ENCODE peak calls at places on chromosomes 12 and 14, in ten cellular contexts. H is astrocyte of the spinal cord, L is dorsolateral prefrontal cortex, W is lower leg skin, Q is A673, C is fibroblast of pulmonary artery, V is lower lobe of right lung, R is fibroblast of lung, A is ovary, X is heart left ventricle. G is an unnamed sample.

GRCh38 chr14:23894687-23895419 is 58.7 kb upstream of the DHRS4 start:
- DNase-seq in H (no peak), L (no peak), W (no peak), Q (no peak), C (no peak), V (no peak), R (no peak), A (no peak), X (no peak), G (no peak)

GRCh38 chr12:132185698-132186097 is 41.4 kb downstream of the NOC4L start:
- DNase-seq in H (no peak), L (no peak), W (no peak), Q (no peak), C (no peak), V (no peak), R (no peak), A (no peak), X (peak), G (no peak)

GRCh38 chr12:851913-852312 is 97.6 kb downstream of the RAD52 start:
- DNase-seq in H (peak), L (no peak), W (no peak), Q (peak), C (peak), V (no peak), R (peak), A (no peak), X (no peak), G (no peak)

GRCh38 chr14:80477388-80478160 is 266.3 kb upstream of the DIO2 start:
- DNase-seq in H (no peak), L (no peak), W (no peak), Q (no peak), C (peak), V (no peak), R (peak), A (no peak), X (no peak), G (no peak)

GRCh38 chr12:108722992-108723766 is 8.1 kb downstream of the CORO1C start:
- DNase-seq in H (peak), L (no peak), W (peak), Q (peak), C (peak), V (no peak), R (peak), A (no peak), X (no peak), G (peak)

GRCh38 chr12:45685680-45686079 is 43.8 kb upstream of the ARID2 start:
- DNase-seq in H (no peak), L (no peak), W (no peak), Q (no peak), C (no peak), V (no peak), R (no peak), A (no peak), X (no peak), G (no peak)

GRCh38 chr12:51085757-51086156 is 2.4 kb upstream of the CSRNP2 start:
- DNase-seq in H (no peak), L (no peak), W (no peak), Q (no peak), C (no peak), V (no peak), R (no peak), A (no peak), X (no peak), G (no peak)

GRCh38 chr12:29234965-29235364 is 85.9 kb downstream of the FAR2 start:
- DNase-seq in H (peak), L (no peak), W (no peak), Q (peak), C (peak), V (no peak), R (peak), A (no peak), X (no peak), G (no peak)

GRCh38 chr12:50283230-50283923 is at the start of gene LIMA1:
- DNase-seq in H (peak), L (peak), W (peak), Q (peak), C (peak), V (peak), R (peak), A (peak), X (peak), G (peak)

GRCh38 chr12:63149884-63150254 is 1.1 kb downstream of the AVPR1A start:
- DNase-seq in H (no peak), L (no peak), W (no peak), Q (no peak), C (no peak), V (no peak), R (no peak), A (no peak), X (peak), G (no peak)

GRCh38 chr12:63154560-63154959 is 3.6 kb upstream of the AVPR1A start:
- DNase-seq in H (no peak), L (no peak), W (no peak), Q (no peak), C (no peak), V (no peak), R (no peak), A (no peak), X (no peak), G (no peak)

GRCh38 chr12:63151061-63151897 is at the start of gene AVPR1A:
- DNase-seq in H (peak), L (no peak), W (peak), Q (peak), C (no peak), V (no peak), R (no peak), A (no peak), X (no peak), G (no peak)

GRCh38 chr12:63151898-63152700 is 1.1 kb upstream of the AVPR1A start:
- DNase-seq in H (peak), L (no peak), W (peak), Q (peak), C (peak), V (no peak), R (peak), A (peak), X (peak), G (peak)

GRCh38 chr12:63150255-63151060 is 543 bp downstream of the AVPR1A start:
- DNase-seq in H (peak), L (no peak), W (no peak), Q (peak), C (no peak), V (peak), R (no peak), A (peak), X (peak), G (no peak)
- H3K4me3 ChIP-seq in H (peak), L (peak), W (peak), Q (peak), C (no peak), V (peak), R (no peak), A (peak), X (peak), G (no peak)

DNA sequence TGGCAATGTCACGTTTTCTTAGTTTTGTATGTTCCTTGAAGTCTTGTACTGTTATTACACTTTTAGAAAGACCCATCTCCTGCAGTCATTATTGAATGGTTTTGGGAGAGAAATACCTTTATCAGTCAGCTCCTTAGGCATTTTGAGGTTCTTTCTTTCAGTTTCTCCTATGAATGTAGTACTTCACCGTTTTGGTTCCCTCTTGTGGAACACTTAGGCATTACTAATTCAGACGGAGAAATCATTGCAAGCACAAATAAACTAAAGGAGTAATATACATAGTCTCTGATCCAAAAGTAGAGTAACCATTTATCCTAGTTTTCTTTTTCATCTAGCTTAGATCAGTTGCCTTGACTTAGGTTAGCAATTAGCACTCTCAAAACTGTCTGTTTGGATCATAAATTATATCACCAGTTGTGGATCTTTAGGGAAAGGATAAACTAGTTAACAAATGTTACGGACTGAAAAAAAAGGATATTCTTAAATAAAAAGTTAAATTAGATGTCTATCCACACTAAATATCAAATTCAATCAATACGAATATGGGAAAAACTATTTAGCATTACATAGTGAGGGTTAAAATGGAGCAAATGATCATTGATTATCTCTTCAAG is 1538.3 kb upstream of the SEL1L start:
- DNase-seq in H (no peak), L (no peak), W (no peak), Q (peak), C (no peak), V (no peak), R (no peak), A (no peak), X (no peak), G (peak)
- TF ChIP-seq CTCF in H (peak), L (no peak), W (no peak), Q (peak), C (no peak), V (peak), R (peak), A (no peak), X (no peak), G (no peak)

GRCh38 chr12:48788852-48789775 is at the start of gene ADCY6:
- DNase-seq in H (peak), L (peak), W (peak), Q (peak), C (peak), V (peak), R (peak), A (peak), X (peak), G (no peak)
- H3K4me3 ChIP-seq in H (peak), L (peak), W (peak), Q (peak), C (peak), V (peak), R (peak), A (peak), X (peak), G (peak)

GRCh38 chr14:103562385-103563088 is at the start of the genes BAG5 and COA8:
- DNase-seq in H (peak), L (peak), W (peak), Q (peak), C (peak), V (peak), R (peak), A (peak), X (peak), G (peak)
- TF ChIP-seq CTCF in H (no peak), L (peak), W (no peak), Q (no peak), C (no peak), V (no peak), R (no peak), A (peak), X (peak), G (no peak)

GRCh38 chr14:61573321-61573720 is 122.0 kb upstream of the HIF1A start:
- DNase-seq in H (no peak), L (no peak), W (no peak), Q (no peak), C (no peak), V (no peak), R (peak), A (no peak), X (no peak), G (no peak)
- H3K4me3 ChIP-seq in H (no peak), L (no peak), W (no peak), Q (no peak), C (no peak), V (no peak), R (no peak), A (no peak), X (no peak), G (no peak)

GRCh38 chr12:98478606-98479005 is 36.8 kb upstream of the TMPO start:
- DNase-seq in H (no peak), L (no peak), W (no peak), Q (no peak), C (no peak), V (no peak), R (no peak), A (no peak), X (no peak), G (no peak)

GRCh38 chr12:98485792-98486347 is 29.5 kb upstream of the TMPO start:
- DNase-seq in H (no peak), L (no peak), W (no peak), Q (peak), C (no peak), V (no peak), R (no peak), A (no peak), X (no peak), G (no peak)

DNA sequence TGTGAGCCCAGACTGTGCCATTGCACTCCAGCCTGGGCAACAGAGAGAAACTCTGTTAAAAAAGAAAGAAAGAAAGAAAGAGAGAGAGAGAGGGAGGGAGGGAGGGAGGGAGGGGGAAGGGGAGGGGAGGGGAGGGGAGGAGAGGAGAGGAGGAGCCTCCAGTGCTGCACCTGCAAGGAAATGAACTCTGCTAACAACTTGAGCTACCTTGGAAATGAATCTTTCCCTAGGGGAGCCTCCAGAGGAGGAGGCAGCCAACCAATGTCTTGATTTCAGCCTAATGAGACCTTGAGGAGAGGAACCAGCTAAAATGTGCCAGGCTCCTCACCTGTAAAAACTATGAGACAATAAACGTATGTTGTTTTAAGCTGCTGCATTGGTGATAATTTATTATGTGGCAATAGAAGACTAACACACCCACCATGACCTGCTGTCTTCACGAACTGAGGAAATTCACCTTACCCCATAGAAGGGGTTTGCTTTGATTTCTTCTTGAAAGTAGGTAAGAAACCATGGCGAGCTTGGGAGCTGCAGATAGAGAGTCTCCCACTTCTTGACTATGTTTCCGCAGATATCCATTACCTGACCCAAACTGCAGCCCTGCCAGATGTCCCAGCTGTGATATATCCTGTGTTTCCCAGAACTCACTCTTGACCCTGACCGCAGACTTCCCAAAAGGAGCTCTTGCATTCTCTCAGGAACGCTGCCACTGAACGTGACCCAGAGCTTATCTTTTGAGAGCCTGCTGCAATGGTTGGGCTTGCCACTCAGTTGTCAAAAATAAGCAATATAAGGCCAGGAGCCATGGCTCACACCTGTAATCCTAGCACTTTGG is 31.6 kb upstream of the TMPO start:
- DNase-seq in H (no peak), L (no peak), W (no peak), Q (no peak), C (no peak), V (no peak), R (no peak), A (no peak), X (no peak), G (no peak)
- TF ChIP-seq CTCF in H (no peak), L (no peak), W (no peak), Q (no peak), C (no peak), V (no peak), R (no peak), A (no peak), X (no peak), G (no peak)

GRCh38 chr12:94148841-94149780 is 734 bp downstream of the PLXNC1 start:
- DNase-seq in H (no peak), L (no peak), W (no peak), Q (no peak), C (peak), V (peak), R (peak), A (peak), X (peak), G (no peak)

GRCh38 chr12:94147991-94148840 is at the start of gene PLXNC1:
- DNase-seq in H (peak), L (no peak), W (no peak), Q (peak), C (peak), V (peak), R (peak), A (peak), X (peak), G (no peak)

GRCh38 chr12:94146166-94146565 is 2.2 kb upstream of the PLXNC1 start:
- DNase-seq in H (no peak), L (no peak), W (no peak), Q (no peak), C (no peak), V (no peak), R (no peak), A (no peak), X (no peak), G (no peak)

GRCh38 chr12:94145231-94145979 is 3.0 kb upstream of the PLXNC1 start:
- DNase-seq in H (peak), L (no peak), W (no peak), Q (peak), C (peak), V (no peak), R (peak), A (peak), X (no peak), G (peak)

DNA sequence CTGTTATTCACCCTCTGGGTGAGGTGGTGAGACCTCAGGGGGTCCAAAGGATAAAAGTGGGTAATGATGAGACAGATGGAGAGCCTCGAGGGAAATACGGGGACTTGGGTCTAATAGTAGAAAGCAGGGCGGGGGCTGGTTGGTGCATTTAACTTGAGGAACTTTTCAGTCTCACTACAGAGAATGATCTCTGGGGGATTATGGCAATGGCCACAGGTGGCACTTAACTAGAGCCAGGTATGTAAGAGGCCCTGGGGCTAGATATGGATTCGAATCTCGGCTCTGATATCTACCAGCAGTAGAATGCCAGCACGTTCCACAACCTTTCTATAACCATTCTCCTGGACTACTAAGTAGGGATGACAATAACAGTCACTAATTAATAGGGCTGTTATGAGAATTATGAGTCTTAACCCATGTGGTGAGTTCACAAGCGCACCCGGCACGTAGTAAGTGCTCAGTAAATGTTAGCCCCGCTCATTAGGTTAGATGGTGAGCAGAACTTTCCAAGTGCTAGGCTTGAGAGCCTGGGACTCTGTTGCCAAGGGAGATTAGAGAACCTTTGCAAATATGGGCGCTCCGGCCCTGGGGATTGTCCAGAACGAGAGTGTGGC is 893 bp upstream of the PLXNC1 start:
- DNase-seq in H (no peak), L (no peak), W (no peak), Q (no peak), C (no peak), V (no peak), R (no peak), A (no peak), X (no peak), G (no peak)
- H3K4me3 ChIP-seq in H (no peak), L (peak), W (peak), Q (peak), C (peak), V (peak), R (peak), A (peak), X (peak), G (peak)

G was measured in HFF-Myc.